ENCODE peak calls at places on chromosome 21, in ten cellular contexts. A is NCI-H1694 treated with DMSO at 0.1 percent for 48 hours; T is NCI-H2029; R is activated naive CD4-positive, alpha-beta T cell treated with anti-CD3 and anti-CD28 coated beads, Interleukin-2, amount 50 U/mL, for 16 hours; P is head of caudate nucleus; D is GOT3; S is HCEC 1CT; E is sigmoid colon; G is left lung; N is frontal cortex. V is an unnamed sample.

GRCh38 chr21:35256468-35256988 is 207.4 kb upstream of the RUNX1 start:
- DNase-seq in T (peak), A (peak), R (no peak), G (peak), N (peak), E (peak), D (peak), S (peak), P (no peak), V (no peak)

GRCh38 chr21:39663742-39664492 is 51.2 kb downstream of the B3GALT5 start:
- DNase-seq in A (no peak), N (no peak), S (no peak), P (no peak), E (no peak), G (no peak), R (no peak), D (no peak), T (no peak), V (no peak)

GRCh38 chr21:24671901-24672300 is 935.4 kb downstream of the MRPL39 start:
- DNase-seq in A (no peak), D (no peak), G (no peak), E (no peak), S (no peak), R (no peak), T (no peak), N (no peak), P (no peak), V (no peak)

GRCh38 chr21:36994501-36995189 is 11.9 kb upstream of the RIPPLY3 start:
- DNase-seq in D (no peak), R (peak), E (no peak), S (no peak), T (no peak), A (no peak), P (peak), N (no peak), G (no peak), V (no peak)

GRCh38 chr21:29499734-29500343 is 201.1 kb downstream of the BACH1 start:
- DNase-seq in E (no peak), T (no peak), P (peak), A (peak), S (peak), R (no peak), G (no peak), D (no peak), N (no peak), V (no peak)

GRCh38 chr21:35390013-35390776 is 341.1 kb upstream of the RUNX1 start:
- DNase-seq in N (no peak), P (no peak), R (no peak), T (peak), S (peak), E (peak), A (peak), G (no peak), D (no peak), V (peak)

GRCh38 chr21:27406297-27407009 is 439.6 kb upstream of the ADAMTS5 start:
- DNase-seq in D (no peak), A (no peak), G (no peak), N (no peak), E (no peak), S (peak), R (no peak), T (no peak), P (no peak), V (no peak)

GRCh38 chr21:34669149-34669879 is 520 bp downstream of the CLIC6 start:
- DNase-seq in R (peak), T (no peak), N (no peak), A (no peak), G (peak), S (no peak), E (no peak), P (no peak), D (no peak), V (no peak)

GRCh38 chr21:42315296-42315891 is at the start of gene TFF3:
- DNase-seq in T (peak), R (no peak), P (no peak), D (no peak), A (peak), G (peak), E (no peak), N (no peak), S (no peak), V (no peak)

GRCh38 chr21:34892196-34892595 is 156.9 kb downstream of the RUNX1 start:
- DNase-seq in R (no peak), E (no peak), A (no peak), N (no peak), G (no peak), P (no peak), D (no peak), T (no peak), S (no peak), V (no peak)

GRCh38 chr21:28826569-28826968 is 166.1 kb downstream of the LTN1 start:
- DNase-seq in E (no peak), N (no peak), P (no peak), R (no peak), G (no peak), S (no peak), T (no peak), A (no peak), D (no peak), V (no peak)

GRCh38 chr21:45542242-45542666 is at the start of gene SLC19A1:
- DNase-seq in P (peak), A (no peak), T (no peak), E (peak), D (no peak), S (peak), R (peak), G (peak), N (peak), V (no peak)

GRCh38 chr21:44907225-44907965 is 13.3 kb downstream of the ITGB2 start:
- DNase-seq in T (no peak), D (no peak), A (no peak), N (no peak), S (no peak), E (peak), G (peak), P (no peak), R (no peak), V (no peak)

GRCh38 chr21:42041246-42041645 is 29.9 kb upstream of the UMODL1 start:
- DNase-seq in A (no peak), N (no peak), R (no peak), T (no peak), D (no peak), S (no peak), G (peak), E (no peak), P (no peak), V (no peak)

GRCh38 chr21:30463713-30464112 is 16.5 kb downstream of the KRTAP19-1 start:
- DNase-seq in S (no peak), G (no peak), D (no peak), N (no peak), R (no peak), T (no peak), E (no peak), A (no peak), P (no peak), V (no peak)

GRCh38 chr21:30395731-30396130 is at the start of gene KRTAP13-1:
- DNase-seq in G (no peak), A (no peak), P (no peak), R (no peak), E (no peak), D (no peak), T (no peak), N (no peak), S (no peak), V (no peak)

GRCh38 chr21:39332175-39332574 is 16.7 kb downstream of the HMGN1 start:
- DNase-seq in A (no peak), R (no peak), E (no peak), N (no peak), P (no peak), D (no peak), T (no peak), S (no peak), G (no peak), V (no peak)

GRCh38 chr21:37219766-37220432 is 47.2 kb downstream of the VPS26C start:
- DNase-seq in D (no peak), A (no peak), R (peak), S (no peak), E (no peak), T (no peak), N (no peak), P (no peak), G (no peak), V (no peak)

GRCh38 chr21:44695641-44696040 is 1.3 kb upstream of the KRTAP10-12 start:
- DNase-seq in T (no peak), E (no peak), A (no peak), D (no peak), P (peak), S (no peak), R (no peak), N (no peak), G (no peak), V (no peak)

GRCh38 chr21:41488080-41488479 is 19.9 kb downstream of the TMPRSS2 start:
- DNase-seq in G (no peak), D (no peak), P (no peak), R (no peak), E (no peak), T (no peak), S (no peak), N (no peak), A (no peak), V (no peak)

GRCh38 chr21:34554227-34554626 is 42.2 kb upstream of the KCNE1 start:
- DNase-seq in A (no peak), G (no peak), D (no peak), S (no peak), T (no peak), P (no peak), E (no peak), R (no peak), N (no peak), V (no peak)

GRCh38 chr21:44952929-44953627 is 13.2 kb downstream of the SLX9 start:
- DNase-seq in G (peak), E (no peak), P (no peak), R (no peak), N (no peak), T (no peak), A (no peak), D (no peak), S (no peak), V (no peak)

GRCh38 chr21:33971492-33972013 is 55.9 kb upstream of the ATP5PO start:
- DNase-seq in N (no peak), R (no peak), E (no peak), A (no peak), S (peak), D (no peak), P (no peak), T (no peak), G (no peak), V (no peak)

GRCh38 chr21:33546076-33546475 is 3.2 kb downstream of the SON start:
- DNase-seq in G (no peak), T (no peak), D (no peak), S (no peak), P (no peak), A (no peak), E (no peak), N (no peak), R (no peak), V (no peak)

GRCh38 chr21:28758042-28758882 is 234.4 kb downstream of the LTN1 start:
- DNase-seq in P (no peak), D (no peak), S (no peak), A (no peak), T (no peak), R (no peak), E (no peak), G (no peak), N (no peak), V (no peak)

GRCh38 chr21:35120631-35121180 is 71.6 kb upstream of the RUNX1 start:
- DNase-seq in R (no peak), T (peak), P (no peak), S (no peak), G (no peak), A (no peak), E (no peak), D (no peak), N (no peak), V (no peak)

GRCh38 chr21:43779660-43780059 is 3.6 kb upstream of the CSTB start:
- DNase-seq in T (peak), P (no peak), R (no peak), N (no peak), S (no peak), A (no peak), E (no peak), D (no peak), G (no peak), V (no peak)